ENCODE peak calls at places on chromosomes 1 and 21, in nine cellular contexts. P, M, Q, G, U, R, C, A and X are unnamed samples.
A peak's percentile ranks its signal among the peaks of the same experiment; 100 is the strongest.

GRCh38 chr1:114260805-114261488 is 107.3 kb upstream of the SYT6 start:
- DNase-seq in P (no peak), M (no peak), Q (no peak), G (no peak), U (no peak), R (no peak), C (no peak), A (no peak), X (no peak)

GRCh38 chr1:214515544-214516433 is 35.6 kb downstream of the PTPN14 start:
- DNase-seq in P (no peak), M (no peak), Q (no peak), G (no peak), U (no peak), R (no peak), C (no peak), A (no peak), X (peak; percentile 47)

GRCh38 chr21:28938726-28939125 is 54.0 kb downstream of the LTN1 start:
- DNase-seq in P (no peak), M (no peak), Q (no peak), G (no peak), U (no peak), R (no peak), C (no peak), A (no peak), X (no peak)

GRCh38 chr1:66764994-66765578 is 12.8 kb downstream of the DYNLT5 start:
- DNase-seq in P (no peak), M (peak; percentile 66), Q (no peak), G (peak; percentile 39), U (peak; percentile 10), R (no peak), C (peak; percentile 17), A (peak; percentile 5), X (peak; percentile 45)

GRCh38 chr21:15229390-15229789 is 164.6 kb upstream of the NRIP1 start:
- DNase-seq in P (no peak), M (no peak), Q (no peak), G (no peak), U (no peak), R (no peak), C (no peak), A (no peak), X (no peak)

GRCh38 chr1:43319766-43320165 is 17.9 kb upstream of the MPL start:
- DNase-seq in P (no peak), M (no peak), Q (no peak), G (no peak), U (no peak), R (no peak), C (no peak), A (no peak), X (no peak)

GRCh38 chr1:33624991-33625870 is 152.8 kb downstream of the ZSCAN20 start:
- DNase-seq in P (no peak), M (no peak), Q (no peak), G (no peak), U (no peak), R (no peak), C (no peak), A (no peak), X (no peak)

GRCh38 chr1:153386500-153386901 is 4.4 kb downstream of the S100A8 start:
- DNase-seq in P (peak; percentile 55), M (no peak), Q (peak; percentile 63), G (no peak), U (no peak), R (no peak), C (no peak), A (no peak), X (no peak)

GRCh38 chr1:39886757-39887231 is 3.5 kb upstream of the TRIT1 start:
- DNase-seq in P (no peak), M (no peak), Q (no peak), G (no peak), U (no peak), R (no peak), C (no peak), A (no peak), X (no peak)

GRCh38 chr1:200379431-200379755 is 30.4 kb downstream of the ZNF281 start:
- DNase-seq in P (no peak), M (peak; percentile 21), Q (no peak), G (no peak), U (no peak), R (no peak), C (no peak), A (no peak), X (no peak)

GRCh38 chr1:51115714-51116404 is 13.8 kb downstream of the C1orf185 start:
- DNase-seq in P (no peak), M (no peak), Q (no peak), G (no peak), U (no peak), R (no peak), C (no peak), A (no peak), X (no peak)

GRCh38 chr1:10540277-10541005 is 65.7 kb downstream of the PEX14 start:
- DNase-seq in P (peak; percentile 27), M (no peak), Q (no peak), G (peak; percentile 65), U (no peak), R (no peak), C (no peak), A (no peak), X (no peak)

GRCh38 chr1:196440711-196441110 is 167.5 kb downstream of the KCNT2 start:
- DNase-seq in P (no peak), M (no peak), Q (no peak), G (no peak), U (no peak), R (no peak), C (no peak), A (no peak), X (no peak)

GRCh38 chr1:21262282-21263051 is 27.8 kb downstream of the ECE1 start:
- DNase-seq in P (peak; percentile 86), M (peak; percentile 85), Q (no peak), G (peak; percentile 82), U (no peak), R (no peak), C (peak; percentile 77), A (no peak), X (peak; percentile 56)

GRCh38 chr1:4137621-4138390 is 237.7 kb upstream of the C1orf174 start:
- DNase-seq in P (no peak), M (no peak), Q (no peak), G (no peak), U (no peak), R (no peak), C (no peak), A (no peak), X (no peak)

GRCh38 chr1:60947367-60947766 is 135.0 kb upstream of the NFIA start:
- DNase-seq in P (no peak), M (no peak), Q (no peak), G (no peak), U (no peak), R (no peak), C (no peak), A (no peak), X (no peak)

GRCh38 chr21:27564684-27565280 is 597.9 kb upstream of the ADAMTS5 start:
- DNase-seq in P (peak; percentile 23), M (peak; percentile 64), Q (no peak), G (peak; percentile 44), U (no peak), R (no peak), C (no peak), A (no peak), X (peak; percentile 29)

GRCh38 chr1:160362168-160362941 is 4.5 kb upstream of the NHLH1 start:
- DNase-seq in P (no peak), M (no peak), Q (no peak), G (no peak), U (no peak), R (no peak), C (no peak), A (no peak), X (no peak)

GRCh38 chr21:16195896-16196443 is 466.2 kb downstream of the USP25 start:
- DNase-seq in P (no peak), M (no peak), Q (no peak), G (no peak), U (no peak), R (no peak), C (no peak), A (no peak), X (no peak)

GRCh38 chr1:207811920-207812720 is 60.3 kb downstream of the CD46 start:
- DNase-seq in P (peak; percentile 70), M (peak; percentile 51), Q (peak; percentile 81), G (no peak), U (no peak), R (peak; percentile 84), C (peak; percentile 47), A (no peak), X (no peak)

GRCh38 chr1:70061229-70061628 is 144.2 kb downstream of the LRRC40 start:
- DNase-seq in P (no peak), M (no peak), Q (no peak), G (no peak), U (no peak), R (no peak), C (no peak), A (no peak), X (no peak)

GRCh38 chr1:43858324-43858723 is 75.3 kb upstream of the ARTN start:
- DNase-seq in P (no peak), M (peak; percentile 76), Q (peak; percentile 61), G (peak; percentile 33), U (no peak), R (peak; percentile 77), C (peak; percentile 21), A (no peak), X (no peak)

GRCh38 chr1:99570486-99571089 is 75.3 kb upstream of the PALMD start:
- DNase-seq in P (no peak), M (no peak), Q (no peak), G (no peak), U (no peak), R (no peak), C (no peak), A (no peak), X (no peak)
- H3K4me1 ChIP-seq in P (peaks cover 7% of the 10 kb centered on the region), M (no peaks in the 10 kb centered on the region), Q (no peaks in the 10 kb centered on the region), G (no peaks in the 10 kb centered on the region), U (no peaks in the 10 kb centered on the region), R (no peaks in the 10 kb centered on the region), C (no peaks in the 10 kb centered on the region), A (no peaks in the 10 kb centered on the region), X (no peaks in the 10 kb centered on the region)

DNA sequence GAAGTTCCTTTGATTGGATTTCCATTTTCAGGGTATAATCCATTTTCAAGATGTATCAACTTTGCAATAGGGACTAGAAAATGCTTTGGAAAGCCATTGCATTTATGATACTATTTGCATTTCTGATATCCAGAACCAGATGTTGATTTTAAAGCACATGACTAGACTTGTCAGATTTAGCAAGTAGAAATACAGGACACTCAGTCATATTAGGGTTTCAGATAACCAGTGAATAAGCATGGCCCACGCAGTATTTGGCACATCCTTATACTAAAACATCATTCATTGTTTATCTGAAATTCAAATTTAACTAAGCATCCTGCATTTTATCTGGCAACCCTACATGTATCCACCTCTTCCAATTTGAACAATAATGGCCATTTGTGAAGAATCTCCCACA is 113.3 kb upstream of the DPT start:
- DNase-seq in P (no peak), M (no peak), Q (no peak), G (no peak), U (no peak), R (no peak), C (no peak), A (no peak), X (no peak)
- H3K27ac ChIP-seq in P (no peak overlapping the region), M (peak overlapping the region; percentile 79), Q (no peak overlapping the region), G (no peak overlapping the region), U (no peak overlapping the region), R (no peak overlapping the region), C (no peak overlapping the region), A (no peak overlapping the region), X (no peak overlapping the region)

GRCh38 chr1:26571381-26571780 is 41.8 kb downstream of the RPS6KA1 start:
- DNase-seq in P (no peak), M (no peak), Q (no peak), G (no peak), U (no peak), R (no peak), C (no peak), A (no peak), X (no peak)
- H3K36me3 ChIP-seq in P (no peaks in the 10 kb centered on the region), M (no peaks in the 10 kb centered on the region), Q (peaks cover 91% of the 10 kb centered on the region), G (no peaks in the 10 kb centered on the region), U (peaks cover 43% of the 10 kb centered on the region), R (peaks cover 84% of the 10 kb centered on the region), C (no peaks in the 10 kb centered on the region), A (peaks cover 51% of the 10 kb centered on the region), X (peaks cover 16% of the 10 kb centered on the region)

GRCh38 chr1:7579016-7579415 is 192.1 kb upstream of the VAMP3 start:
- DNase-seq in P (no peak), M (no peak), Q (no peak), G (no peak), U (no peak), R (peak; percentile 45), C (peak; percentile 4), A (no peak), X (no peak)
- H3K4me1 ChIP-seq in P (peaks cover 14% of the 10 kb centered on the region), M (no peaks in the 10 kb centered on the region), Q (peaks cover 16% of the 10 kb centered on the region), G (no peaks in the 10 kb centered on the region), U (no peaks in the 10 kb centered on the region), R (peaks cover 9% of the 10 kb centered on the region), C (no peaks in the 10 kb centered on the region), A (no peaks in the 10 kb centered on the region), X (no peaks in the 10 kb centered on the region)